ENCODE peak calls at places on chromosomes 12 and 14, in nine cellular contexts. P, U, H, Y, S, C, D, B and I are unnamed samples.

GRCh38 chr12:18422849-18423248 is 161.5 kb downstream of the PIK3C2G start:
- DNase-seq in D (no peak), S (no peak), P (no peak), B (no peak), H (no peak), U (no peak), C (peak; percentile 25), Y (no peak), I (no peak)

GRCh38 chr12:127559349-127560040 is 707.5 kb upstream of the TMEM132C start:
- DNase-seq in Y (peak; percentile 1), B (no peak), C (peak; percentile 83), U (no peak), D (peak; percentile 52), P (no peak), S (no peak), H (peak; percentile 91), I (peak; percentile 9)

GRCh38 chr14:49982082-49982481 is 89.2 kb downstream of the ARF6 start:
- DNase-seq in U (no peak), P (no peak), C (no peak), S (no peak), D (no peak), H (no peak), Y (no peak), B (no peak), I (no peak)

GRCh38 chr12:75705749-75706719 is 194.6 kb upstream of the KRR1 start:
- DNase-seq in B (no peak), C (peak; percentile 84), U (no peak), Y (no peak), D (no peak), S (no peak), P (no peak), H (no peak), I (no peak)

GRCh38 chr14:68945585-68946289 is 33.4 kb downstream of the ACTN1 start:
- DNase-seq in B (no peak), P (no peak), U (no peak), Y (no peak), S (no peak), H (no peak), D (no peak), C (no peak), I (no peak)

GRCh38 chr12:110912263-110912662 is 8.1 kb downstream of the MYL2 start:
- DNase-seq in Y (no peak), S (no peak), D (no peak), H (no peak), B (no peak), U (no peak), C (no peak), P (no peak), I (no peak)

GRCh38 chr14:26444745-26445144 is 153.1 kb downstream of the NOVA1 start:
- DNase-seq in H (no peak), B (no peak), C (peak; percentile 19), D (no peak), Y (no peak), U (no peak), S (no peak), P (no peak), I (no peak)

GRCh38 chr12:64674367-64674922 is 64.2 kb downstream of the RASSF3 start:
- DNase-seq in P (peak; percentile 72), D (no peak), C (no peak), Y (no peak), B (no peak), H (peak; percentile 41), S (no peak), U (no peak), I (peak; percentile 60)

GRCh38 chr12:26789731-26790644 is 43.0 kb downstream of the ITPR2 start:
- DNase-seq in B (no peak), H (no peak), D (no peak), P (no peak), S (no peak), Y (no peak), C (peak; percentile 80), U (no peak), I (no peak)

GRCh38 chr14:71474866-71475265 is 457.4 kb upstream of the RGS6 start:
- DNase-seq in P (no peak), B (no peak), U (no peak), D (no peak), C (no peak), Y (no peak), H (no peak), S (no peak), I (no peak)

GRCh38 chr14:92929689-92930608 is 7.0 kb downstream of the CHGA start:
- DNase-seq in C (no peak), S (no peak), B (no peak), D (no peak), Y (no peak), P (no peak), H (no peak), U (no peak), I (no peak)

GRCh38 chr12:4649358-4649661 is 396 bp downstream of the NDUFA9 start:
- DNase-seq in D (no peak), P (no peak), C (no peak), S (no peak), H (no peak), B (no peak), Y (no peak), U (no peak), I (no peak)